ENCODE peak calls at places on chromosomes 16 and 17, in nine cellular contexts. B is colonic mucosa; Z is SJSA1; T is transverse colon; K is CD4-positive, alpha-beta T cell; G is left ventricle myocardium inferior; L is CD4-positive, CD25-positive, alpha-beta regulatory T cell; U is aorta; M is H9. Y is an unnamed sample.

GRCh38 chr16:49833055-49833454 is 22.9 kb downstream of the ZNF423 start:
- DNase-seq in B (peak), Z (no peak), T (peak), K (no peak), G (peak), L (no peak), U (peak), M (no peak), Y (peak)

GRCh38 chr16:57265850-57266530 is 18.5 kb downstream of the PLLP start:
- DNase-seq in B (peak), Z (no peak), T (peak), K (no peak), G (peak), L (no peak), U (peak), M (no peak), Y (peak)

GRCh38 chr17:63930951-63931575 is 1.1 kb downstream of the CD79B start:
- DNase-seq in B (peak), Z (no peak), T (peak), K (peak), G (peak), L (peak), U (no peak), M (peak), Y (peak)

GRCh38 chr16:1991588-1992474 is 2.1 kb downstream of the SYNGR3 start:
- DNase-seq in B (peak), Z (no peak), T (peak), K (peak), G (peak), L (peak), U (peak), M (peak), Y (peak)

GRCh38 chr16:8812162-8812843 is 14.7 kb downstream of the PMM2 start:
- DNase-seq in B (no peak), Z (no peak), T (no peak), K (no peak), G (no peak), L (no peak), U (no peak), M (no peak), Y (no peak)

GRCh38 chr16:3259097-3259496 is 2.7 kb upstream of the MEFV start:
- DNase-seq in B (peak), Z (no peak), T (peak), K (no peak), G (no peak), L (no peak), U (no peak), M (no peak), Y (no peak)

GRCh38 chr16:87439926-87440325 is 47.8 kb downstream of the MAP1LC3B start:
- DNase-seq in B (no peak), Z (no peak), T (no peak), K (no peak), G (no peak), L (no peak), U (peak), M (no peak), Y (no peak)

GRCh38 chr16:49437344-49437743 is 63.7 kb downstream of the C16orf78 start:
- DNase-seq in B (no peak), Z (no peak), T (no peak), K (no peak), G (no peak), L (no peak), U (peak), M (no peak), Y (no peak)

GRCh38 chr17:43212641-43213490 is 1.2 kb downstream of the TMEM106A start:
- DNase-seq in B (peak), Z (no peak), T (peak), K (no peak), G (no peak), L (peak), U (no peak), M (no peak), Y (no peak)

GRCh38 chr16:85227924-85228462 is 115.7 kb upstream of the CIBAR2 start:
- DNase-seq in B (no peak), Z (peak), T (no peak), K (no peak), G (no peak), L (no peak), U (peak), M (no peak), Y (peak)

GRCh38 chr16:2687531-2688308 is 5.4 kb downstream of the KCTD5 start:
- DNase-seq in B (no peak), Z (no peak), T (no peak), K (no peak), G (no peak), L (no peak), U (peak), M (no peak), Y (no peak)

GRCh38 chr17:2782030-2782429 is 14.2 kb upstream of the RAP1GAP2 start:
- DNase-seq in B (no peak), Z (no peak), T (no peak), K (no peak), G (no peak), L (no peak), U (no peak), M (no peak), Y (no peak)

GRCh38 chr17:62899349-62899748 is 66.7 kb upstream of the TANC2 start:
- DNase-seq in B (no peak), Z (no peak), T (no peak), K (no peak), G (peak), L (no peak), U (no peak), M (no peak), Y (no peak)

GRCh38 chr17:20066253-20066652 is 57.1 kb downstream of the SPECC1 start:
- DNase-seq in B (no peak), Z (no peak), T (no peak), K (no peak), G (peak), L (no peak), U (no peak), M (no peak), Y (peak)

GRCh38 chr16:74071996-74072559 is 224.5 kb upstream of the PSMD7 start:
- DNase-seq in B (no peak), Z (no peak), T (no peak), K (no peak), G (no peak), L (no peak), U (no peak), M (no peak), Y (no peak)

GRCh38 chr17:5921919-5922318 is 148.3 kb upstream of the WSCD1 start:
- DNase-seq in B (no peak), Z (peak), T (no peak), K (no peak), G (no peak), L (no peak), U (no peak), M (no peak), Y (no peak)

GRCh38 chr16:55812951-55813350 is 19.9 kb downstream of the CES1 start:
- DNase-seq in B (no peak), Z (no peak), T (no peak), K (no peak), G (no peak), L (no peak), U (no peak), M (no peak), Y (no peak)

GRCh38 chr17:19263621-19264010 is 26.4 kb downstream of the EPN2 start:
- DNase-seq in B (no peak), Z (peak), T (no peak), K (no peak), G (no peak), L (no peak), U (peak), M (no peak), Y (no peak)

GRCh38 chr17:39663688-39664580 is 1.2 kb upstream of the TCAP start:
- DNase-seq in B (peak), Z (no peak), T (peak), K (no peak), G (peak), L (no peak), U (no peak), M (peak), Y (no peak)

GRCh38 chr16:88438084-88438870 is 14.8 kb upstream of the ZFPM1 start:
- DNase-seq in B (no peak), Z (no peak), T (no peak), K (no peak), G (no peak), L (no peak), U (no peak), M (no peak), Y (no peak)

GRCh38 chr17:37458805-37459204 is 30.9 kb upstream of the DUSP14 start:
- DNase-seq in B (no peak), Z (peak), T (no peak), K (no peak), G (no peak), L (no peak), U (no peak), M (no peak), Y (no peak)

GRCh38 chr17:28078443-28079229 is 36.2 kb downstream of the NLK start:
- DNase-seq in B (no peak), Z (no peak), T (no peak), K (no peak), G (no peak), L (no peak), U (no peak), M (no peak), Y (no peak)

GRCh38 chr16:2964416-2965223 is 545 bp downstream of the KREMEN2 start:
- DNase-seq in B (peak), Z (no peak), T (peak), K (peak), G (no peak), L (peak), U (no peak), M (peak), Y (peak)

GRCh38 chr16:47523342-47524006 is 62.3 kb downstream of the PHKB start:
- DNase-seq in B (no peak), Z (no peak), T (no peak), K (no peak), G (no peak), L (peak), U (no peak), M (no peak), Y (no peak)

GRCh38 chr16:70395345-70395901 is 43.5 kb downstream of the ST3GAL2 start:
- DNase-seq in B (peak), Z (peak), T (peak), K (peak), G (peak), L (peak), U (peak), M (peak), Y (peak)

GRCh38 chr16:21301168-21301894 is 23.2 kb upstream of the CRYM start:
- DNase-seq in B (peak), Z (peak), T (peak), K (no peak), G (peak), L (peak), U (peak), M (peak), Y (peak)

GRCh38 chr17:27206447-27206846 is 87.5 kb upstream of the WSB1 start:
- DNase-seq in B (peak), Z (no peak), T (peak), K (no peak), G (no peak), L (peak), U (no peak), M (no peak), Y (no peak)

GRCh38 chr17:15171433-15172047 is 93.6 kb downstream of the PMP22 start:
- DNase-seq in B (peak), Z (peak), T (peak), K (no peak), G (peak), L (peak), U (peak), M (peak), Y (peak)

GRCh38 chr16:21156767-21157467 is 1.6 kb upstream of the LDAF1 start:
- DNase-seq in B (peak), Z (peak), T (peak), K (no peak), G (no peak), L (peak), U (no peak), M (peak), Y (peak)

GRCh38 chr17:73973881-73974409 is 229.5 kb upstream of the RPL38 start:
- DNase-seq in B (peak), Z (no peak), T (no peak), K (no peak), G (peak), L (no peak), U (no peak), M (no peak), Y (no peak)

GRCh38 chr17:2207815-2208515 is 95.6 kb downstream of the SMG6 start:
- DNase-seq in B (no peak), Z (peak), T (no peak), K (no peak), G (no peak), L (no peak), U (no peak), M (no peak), Y (no peak)

GRCh38 chr16:14475370-14476139 is 154.5 kb downstream of the PARN start:
- DNase-seq in B (no peak), Z (no peak), T (no peak), K (no peak), G (no peak), L (no peak), U (no peak), M (no peak), Y (no peak)

GRCh38 chr16:81277681-81278080 is 37.1 kb upstream of the GAN start:
- DNase-seq in B (peak), Z (no peak), T (peak), K (no peak), G (no peak), L (no peak), U (no peak), M (no peak), Y (peak)

GRCh38 chr17:45279898-45280297 is 18.0 kb upstream of the SPATA32 start:
- DNase-seq in B (no peak), Z (no peak), T (no peak), K (no peak), G (peak), L (no peak), U (peak), M (no peak), Y (no peak)

GRCh38 chr17:2025622-2026309 is 632 bp upstream of the RTN4RL1 start:
- DNase-seq in B (peak), Z (peak), T (peak), K (no peak), G (peak), L (peak), U (peak), M (peak), Y (peak)

GRCh38 chr17:77436058-77436442 is 295.3 kb downstream of the SEC14L1 start:
- DNase-seq in B (no peak), Z (no peak), T (no peak), K (no peak), G (peak), L (no peak), U (no peak), M (peak), Y (no peak)

GRCh38 chr17:74214642-74215331 is 1.4 kb downstream of the TTYH2 start:
- DNase-seq in B (no peak), Z (no peak), T (no peak), K (no peak), G (peak), L (no peak), U (peak), M (no peak), Y (no peak)

GRCh38 chr16:75622762-75623605 is at the start of gene ADAT1:
- DNase-seq in B (peak), Z (peak), T (peak), K (peak), G (peak), L (peak), U (peak), M (peak), Y (peak)

GRCh38 chr17:30324723-30325122 is 9.1 kb downstream of the TMIGD1 start:
- DNase-seq in B (no peak), Z (no peak), T (no peak), K (no peak), G (no peak), L (no peak), U (no peak), M (no peak), Y (no peak)

GRCh38 chr17:30323895-30324319 is 9.9 kb downstream of the TMIGD1 start:
- DNase-seq in B (peak), Z (peak), T (peak), K (peak), G (no peak), L (no peak), U (no peak), M (no peak), Y (peak)

GRCh38 chr17:30323262-30323894 is 10.5 kb downstream of the TMIGD1 start:
- DNase-seq in B (no peak), Z (peak), T (peak), K (peak), G (no peak), L (no peak), U (no peak), M (no peak), Y (peak)

GRCh38 chr17:30332057-30332542 is 1.8 kb downstream of the TMIGD1 start:
- DNase-seq in B (no peak), Z (peak), T (peak), K (peak), G (no peak), L (peak), U (no peak), M (no peak), Y (no peak)

DNA sequence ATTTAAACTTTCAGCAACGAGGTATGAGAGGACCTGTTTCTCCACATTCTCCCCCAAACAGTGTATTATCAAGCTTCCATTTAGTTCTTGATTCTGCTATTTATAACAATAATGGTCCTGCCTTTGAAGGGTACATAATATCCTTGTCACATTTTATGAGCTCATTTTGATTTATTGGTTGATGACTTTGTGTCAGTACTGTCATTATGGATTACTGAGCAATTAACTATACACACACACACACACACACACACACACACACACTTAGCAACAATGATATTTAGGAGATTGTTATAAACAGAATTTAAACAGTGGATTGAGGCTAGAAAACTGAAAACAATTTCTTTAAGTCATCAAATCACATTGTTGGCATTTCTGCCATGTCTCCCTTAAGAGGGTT is 7.0 kb downstream of the TMIGD1 start:
- DNase-seq in B (no peak), Z (no peak), T (no peak), K (no peak), G (no peak), L (no peak), U (no peak), M (no peak), Y (no peak)
- H3K27ac ChIP-seq in B (no peak), Z (no peak), T (no peak), K (no peak), G (no peak), L (no peak), U (no peak), M (no peak), Y (no peak)

GRCh38 chr17:57833597-57833939 is 16.3 kb downstream of the MRPS23 start:
- DNase-seq in B (no peak), Z (peak), T (no peak), K (no peak), G (no peak), L (no peak), U (no peak), M (no peak), Y (no peak)

GRCh38 chr17:57830880-57831279 is 19.0 kb downstream of the MRPS23 start:
- DNase-seq in B (no peak), Z (no peak), T (no peak), K (no peak), G (no peak), L (no peak), U (no peak), M (no peak), Y (no peak)

GRCh38 chr17:57832299-57832698 is 17.5 kb downstream of the MRPS23 start:
- DNase-seq in B (no peak), Z (no peak), T (no peak), K (no peak), G (no peak), L (no peak), U (no peak), M (no peak), Y (no peak)

GRCh38 chr17:57834146-57834741 is 15.6 kb downstream of the MRPS23 start:
- DNase-seq in B (no peak), Z (peak), T (no peak), K (no peak), G (peak), L (peak), U (peak), M (peak), Y (peak)

GRCh38 chr17:57832711-57833596 is 16.9 kb downstream of the MRPS23 start:
- DNase-seq in B (peak), Z (peak), T (peak), K (peak), G (peak), L (peak), U (peak), M (peak), Y (peak)
- H3K27ac ChIP-seq in B (no peak), Z (no peak), T (peak), K (no peak), G (peak), L (no peak), U (peak), M (no peak), Y (no peak)

DNA sequence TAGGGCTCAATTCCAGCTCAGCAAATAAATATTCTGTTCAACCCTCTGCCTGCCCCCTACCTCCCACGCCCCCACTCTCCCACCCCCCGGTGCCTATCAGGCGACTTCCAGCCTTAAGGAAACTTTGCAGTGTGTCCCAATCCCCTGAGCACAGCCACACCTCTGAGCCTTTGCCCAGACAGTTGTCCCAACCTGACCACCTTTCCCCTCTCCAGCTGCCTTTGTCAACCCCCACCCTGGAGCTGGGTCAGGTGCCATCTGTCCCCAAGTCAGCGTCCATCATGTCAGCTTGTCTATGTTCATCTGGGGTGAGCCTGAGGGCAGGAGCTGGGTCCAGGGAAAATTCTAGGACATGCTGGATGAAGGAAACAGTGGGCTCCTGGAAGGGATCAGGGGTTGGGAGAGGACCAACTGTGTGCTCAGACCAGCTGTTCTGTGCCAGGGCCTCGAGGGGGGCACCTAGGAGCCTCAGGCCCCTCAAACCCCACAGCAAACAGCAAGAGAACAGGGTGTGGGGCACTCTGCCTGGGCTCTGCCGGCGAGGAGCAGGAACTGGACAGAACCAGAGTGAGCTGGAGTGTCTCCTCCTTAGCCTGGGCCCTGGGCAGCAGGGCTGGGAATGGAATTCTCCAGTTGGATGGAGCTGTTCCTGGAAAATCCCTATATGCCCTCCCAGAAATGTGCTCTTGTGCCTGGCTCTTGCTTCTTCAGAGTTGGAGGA is 17.8 kb downstream of the CDH16 start:
- DNase-seq in B (peak), Z (no peak), T (peak), K (no peak), G (no peak), L (no peak), U (peak), M (no peak), Y (peak)
- H3K27ac ChIP-seq in B (peak), Z (no peak), T (peak), K (no peak), G (peak), L (no peak), U (peak), M (no peak), Y (peak)

GRCh38 chr17:68289936-68290267 is 1.0 kb downstream of the SLC16A6 start:
- DNase-seq in B (no peak), Z (no peak), T (no peak), K (no peak), G (no peak), L (no peak), U (no peak), M (no peak), Y (no peak)
- H3K27ac ChIP-seq in B (peak), Z (no peak), T (peak), K (peak), G (peak), L (peak), U (no peak), M (no peak), Y (no peak)

GRCh38 chr17:489758-490329 is 137.2 kb upstream of the RPH3AL start:
- DNase-seq in B (peak), Z (peak), T (peak), K (peak), G (no peak), L (peak), U (peak), M (peak), Y (peak)
- H3K27ac ChIP-seq in B (peak), Z (peak), T (peak), K (peak), G (peak), L (peak), U (no peak), M (no peak), Y (peak)

GRCh38 chr17:7858487-7858832 is 657 bp downstream of the CYB5D1 start:
- DNase-seq in B (peak), Z (no peak), T (peak), K (no peak), G (peak), L (peak), U (peak), M (peak), Y (peak)
- H3K27ac ChIP-seq in B (peak), Z (no peak), T (peak), K (peak), G (peak), L (peak), U (peak), M (no peak), Y (peak)

Y was measured in thyroid gland.